ENCODE peak calls at places on chromosomes 12 and 14, in four cellular contexts. P, U, G and R are unnamed samples.

GRCh38 chr14:104458845-104459244 is 120.7 kb upstream of the C14orf180 start:
- DNase-seq in P (no peak), U (no peak), G (no peak), R (no peak)

GRCh38 chr12:108360487-108360886 is 21.4 kb upstream of the CMKLR1 start:
- DNase-seq in P (no peak), U (no peak), G (no peak), R (no peak)

GRCh38 chr14:61280092-61280525 is 1.0 kb downstream of the TMEM30B start:
- DNase-seq in P (no peak), U (no peak), G (no peak), R (no peak)

GRCh38 chr12:33672879-33673577 is 233.4 kb upstream of the SYT10 start:
- DNase-seq in P (no peak), U (no peak), G (no peak), R (no peak)

GRCh38 chr12:92596388-92596787 is 106.4 kb upstream of the PLEKHG7 start:
- DNase-seq in P (no peak), U (no peak), G (no peak), R (no peak)

GRCh38 chr12:123928274-123928865 is 44.3 kb downstream of the CCDC92 start:
- DNase-seq in P (no peak), U (no peak), G (no peak), R (no peak)

GRCh38 chr12:88172844-88173407 is 30.8 kb downstream of the TMTC3 start:
- DNase-seq in P (no peak), U (no peak), G (no peak), R (no peak)

GRCh38 chr12:123097521-123098084 is 53.3 kb downstream of the PITPNM2 start:
- DNase-seq in P (no peak), U (no peak), G (no peak), R (peak)

GRCh38 chr14:94964181-94964580 is 193.1 kb downstream of the DICER1 start:
- DNase-seq in P (no peak), U (no peak), G (no peak), R (no peak)

GRCh38 chr12:102344691-102345090 is 135.7 kb downstream of the IGF1 start:
- DNase-seq in P (no peak), U (no peak), G (no peak), R (no peak)

GRCh38 chr12:20624718-20625117 is 70.4 kb upstream of the SLCO1C1 start:
- DNase-seq in P (no peak), U (no peak), G (no peak), R (no peak)

GRCh38 chr12:50201987-50202521 is 34.9 kb upstream of the CERS5 start:
- DNase-seq in P (no peak), U (no peak), G (no peak), R (no peak)

GRCh38 chr12:113889076-113889475 is 77.0 kb downstream of the RBM19 start:
- DNase-seq in P (no peak), U (no peak), G (no peak), R (no peak)

GRCh38 chr12:53223391-53224267 is 8.4 kb downstream of the RARG start:
- DNase-seq in P (no peak), U (no peak), G (no peak), R (no peak)

GRCh38 chr12:53696285-53696654 is 20.4 kb upstream of the ATP5MC2 start:
- DNase-seq in P (peak), U (peak), G (no peak), R (peak)

GRCh38 chr14:32324601-32325000 is 4.5 kb upstream of the AKAP6 start:
- DNase-seq in P (no peak), U (no peak), G (no peak), R (no peak)

GRCh38 chr12:121277367-121277744 is 19.2 kb downstream of the CAMKK2 start:
- DNase-seq in P (no peak), U (no peak), G (no peak), R (no peak)

GRCh38 chr12:49827351-49828099 is 688 bp downstream of the NCKAP5L start:
- DNase-seq in P (no peak), U (peak), G (no peak), R (no peak)

GRCh38 chr12:112792306-112792705 is 758 bp downstream of the RPH3A start:
- DNase-seq in P (no peak), U (no peak), G (no peak), R (peak)

GRCh38 chr12:15546102-15546701 is 223.9 kb downstream of the PTPRO start:
- DNase-seq in P (no peak), U (peak), G (no peak), R (no peak)

GRCh38 chr12:75666980-75667359 is 155.6 kb upstream of the KRR1 start:
- DNase-seq in P (no peak), U (no peak), G (no peak), R (no peak)

GRCh38 chr12:115569694-115570093 is 707.8 kb downstream of the MED13L start:
- DNase-seq in P (no peak), U (no peak), G (no peak), R (no peak)

GRCh38 chr14:39266589-39266870 is 32.8 kb downstream of the MIA2 start:
- DNase-seq in P (no peak), U (peak), G (no peak), R (no peak)